ENCODE peak calls at places on chromosomes 11 and 22, in four cellular contexts. G is ovary, Y is SJSA1, F is aorta. A is an unnamed sample.

GRCh38 chr11:2791521-2792375 is 92.0 kb upstream of the KCNQ1OT1 start:
- DNase-seq in Y (no peak), F (peak), G (peak), A (no peak)

GRCh38 chr11:130523609-130524008 is 75.2 kb downstream of the ADAMTS15 start:
- DNase-seq in Y (peak), G (no peak), F (peak), A (no peak)

GRCh38 chr11:76610871-76611475 is 59.6 kb downstream of the LRRC32 start:
- DNase-seq in Y (no peak), F (peak), G (peak), A (no peak)

GRCh38 chr11:114197799-114198500 is 98.2 kb upstream of the NNMT start:
- DNase-seq in G (peak), F (peak), Y (peak), A (no peak)

GRCh38 chr22:40076702-40077645 is 82.2 kb downstream of the FAM83F start:
- DNase-seq in Y (no peak), F (no peak), G (no peak), A (no peak)

GRCh38 chr11:66429983-66430602 is 8.6 kb downstream of the MRPL11 start:
- DNase-seq in F (peak), G (peak), Y (peak), A (no peak)

GRCh38 chr11:128458316-128458715 is 129.0 kb downstream of the ETS1 start:
- DNase-seq in Y (peak), F (no peak), G (no peak), A (no peak)

GRCh38 chr11:75421035-75421602 is 11.9 kb downstream of the KLHL35 start:
- DNase-seq in F (peak), G (no peak), Y (no peak), A (no peak)

GRCh38 chr11:101949846-101950245 is 33.5 kb upstream of the ANGPTL5 start:
- DNase-seq in G (no peak), F (no peak), Y (no peak), A (no peak)

GRCh38 chr11:88035271-88035670 is 140.0 kb downstream of the RAB38 start:
- DNase-seq in Y (no peak), G (no peak), F (no peak), A (no peak)

GRCh38 chr22:31857247-31857646 is 87.1 kb upstream of the YWHAH start:
- DNase-seq in F (no peak), G (no peak), Y (no peak), A (no peak)

GRCh38 chr11:44133335-44133946 is 38.0 kb downstream of the EXT2 start:
- DNase-seq in F (no peak), Y (peak), G (no peak), A (no peak)

GRCh38 chr11:129731316-129731715 is 84.3 kb upstream of the TMEM45B start:
- DNase-seq in F (no peak), Y (no peak), G (no peak), A (no peak)

GRCh38 chr22:46297151-46297819 is 615 bp downstream of the GTSE1 start:
- DNase-seq in Y (no peak), F (no peak), G (peak), A (peak)

GRCh38 chr22:39718206-39718605 is 147.7 kb downstream of the CACNA1I start:
- DNase-seq in G (no peak), F (no peak), Y (no peak), A (no peak)

GRCh38 chr11:119720311-119720710 is 8.7 kb downstream of the NECTIN1 start:
- DNase-seq in Y (no peak), F (no peak), G (no peak), A (no peak)

GRCh38 chr22:27556371-27556770 is 245.2 kb downstream of the MN1 start:
- DNase-seq in G (no peak), Y (peak), F (no peak), A (no peak)

GRCh38 chr11:2271077-2271326 is 614 bp upstream of the ASCL2 start:
- DNase-seq in F (peak), Y (no peak), G (peak), A (no peak)

GRCh38 chr11:72696866-72697428 is 22.7 kb upstream of the PDE2A start:
- DNase-seq in Y (no peak), F (no peak), G (no peak), A (no peak)

GRCh38 chr11:126484266-126484665 is 128.8 kb downstream of the ST3GAL4 start:
- DNase-seq in F (no peak), G (no peak), Y (no peak), A (no peak)

GRCh38 chr22:16804882-16805281 is 20.3 kb downstream of the XKR3 start:
- DNase-seq in F (no peak), Y (no peak), G (no peak), A (no peak)

DNA sequence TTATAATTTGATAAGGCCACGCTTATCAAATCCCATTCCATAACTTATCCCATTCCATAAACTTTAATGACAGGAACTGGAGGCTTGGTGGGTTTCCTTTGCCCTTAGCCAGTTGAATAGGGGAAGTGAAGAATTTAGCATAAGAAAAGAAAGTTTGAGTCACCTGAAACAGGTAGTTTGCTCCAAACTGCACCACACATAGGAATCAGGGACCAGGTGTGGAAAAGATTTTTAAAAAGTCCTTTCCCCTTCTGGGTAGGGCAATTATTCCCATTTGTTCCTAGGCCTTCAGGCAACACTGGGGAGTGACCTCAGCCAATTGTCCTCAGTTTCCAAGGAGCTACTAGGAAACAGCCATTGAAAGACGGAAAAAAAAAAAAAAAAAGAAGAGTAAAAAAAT is 525.7 kb upstream of the CNTN5 start:
- DNase-seq in F (no peak), Y (no peak), G (no peak), A (no peak)
- H3K4me3 ChIP-seq in F (no peak), Y (no peak), G (no peak), A (no peak)

DNA sequence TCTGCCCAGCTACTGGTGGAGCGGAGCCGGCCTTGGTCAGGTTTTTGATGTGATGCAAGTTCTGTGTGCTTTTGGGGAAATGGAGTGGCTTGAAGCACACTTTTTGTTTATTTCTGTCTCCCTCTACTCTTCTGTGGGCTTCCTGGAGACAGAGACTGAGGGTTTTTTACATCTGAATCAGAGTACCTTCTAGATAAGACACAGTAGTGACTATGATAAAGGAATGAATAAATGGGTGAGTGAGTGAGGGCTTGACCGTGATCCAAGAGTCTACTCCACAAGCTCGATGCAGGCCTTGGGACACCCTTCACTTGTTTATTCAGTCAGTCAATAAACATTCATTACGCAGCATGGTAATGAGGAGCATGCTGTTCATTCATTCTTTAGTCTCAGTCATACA is 125.7 kb downstream of the PKNOX2 start:
- DNase-seq in F (no peak), Y (no peak), G (no peak), A (no peak)
- H3K4me3 ChIP-seq in F (no peak), Y (no peak), G (no peak), A (no peak)

DNA sequence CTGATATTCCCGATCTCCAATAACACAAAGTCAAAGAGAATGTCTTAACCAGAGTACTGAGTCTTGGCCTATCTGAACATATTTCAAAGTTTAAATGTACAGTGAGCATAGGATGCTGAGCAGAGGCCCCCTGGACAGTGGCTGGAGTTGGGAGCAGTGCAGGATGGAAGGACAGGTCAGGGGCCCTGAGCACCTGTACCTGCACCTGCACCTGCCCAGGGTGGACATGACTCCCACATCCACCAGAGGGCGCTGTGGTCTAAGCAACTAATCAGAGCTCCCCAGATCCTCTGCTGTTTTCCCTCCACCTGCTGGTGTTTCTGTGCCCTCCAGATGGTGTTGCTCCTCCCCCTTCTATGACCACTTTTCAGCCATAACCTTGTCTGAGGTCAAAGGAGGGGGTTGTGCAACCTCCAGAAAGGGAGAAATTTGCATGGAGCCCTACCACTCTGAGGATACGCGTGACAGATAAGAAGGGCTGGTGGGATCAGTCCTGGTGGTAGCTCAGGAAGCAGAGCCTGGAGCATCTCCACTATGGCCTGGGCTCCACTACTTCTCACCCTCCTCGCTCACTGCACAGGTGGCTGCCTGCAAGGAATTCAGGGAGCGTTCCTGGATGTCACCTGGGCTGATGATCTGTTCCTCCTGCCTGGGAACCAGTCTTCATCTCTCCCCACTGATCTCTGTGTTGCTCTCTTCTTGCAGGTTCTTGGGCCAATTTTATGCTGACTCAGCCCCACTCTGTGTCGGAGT is 49.1 kb upstream of the VPREB1 start:
- DNase-seq in F (peak), Y (no peak), G (no peak), A (peak)
- H3K4me3 ChIP-seq in F (no peak), Y (no peak), G (no peak), A (peak)

GRCh38 chr11:98003606-98004371 is 1017.0 kb upstream of the CNTN5 start:
- DNase-seq in F (no peak), Y (no peak), G (no peak), A (no peak)
- H3K4me3 ChIP-seq in F (no peak), Y (no peak), G (no peak), A (no peak)

A was measured in GM06990.